ENCODE peak calls at places on chromosome 5, in four cellular contexts. X, I, R and K are unnamed samples.
A peak's percentile ranks its signal among the peaks of the same experiment; 100 is the strongest.

GRCh38 chr5:14428302-14429081 is 153.1 kb upstream of the OTULINL start:
- DNase-seq in X (no peak), I (peak; percentile 67), R (peak; percentile 70), K (peak; percentile 46)

GRCh38 chr5:14167211-14167845 is 24.2 kb downstream of the TRIO start:
- DNase-seq in X (no peak), I (peak; percentile 66), R (no peak), K (peak; percentile 49)

GRCh38 chr5:149635394-149635793 is 54.1 kb downstream of the ARHGEF37 start:
- DNase-seq in X (no peak), I (peak; percentile 97), R (no peak), K (peak; percentile 27)

GRCh38 chr5:98905857-98906688 is 22.7 kb downstream of the CHD1 start:
- DNase-seq in X (peak; percentile 22), I (peak; percentile 52), R (no peak), K (peak; percentile 59)

GRCh38 chr5:40401965-40402364 is 277.8 kb upstream of the PTGER4 start:
- DNase-seq in X (no peak), I (peak; percentile 83), R (no peak), K (peak; percentile 87)

GRCh38 chr5:128121679-128122078 is 38.1 kb downstream of the SLC12A2 start:
- DNase-seq in X (no peak), I (peak; percentile 76), R (peak; percentile 50), K (peak; percentile 1)

GRCh38 chr5:179763215-179763945 is 30.4 kb upstream of the LTC4S start:
- DNase-seq in X (peak; percentile 84), I (peak; percentile 83), R (peak; percentile 78), K (peak; percentile 82)

GRCh38 chr5:89117131-89117644 is 234.2 kb upstream of the MEF2C start:
- DNase-seq in X (no peak), I (peak; percentile 47), R (no peak), K (no peak)

GRCh38 chr5:160787247-160787646 is 64.8 kb downstream of the ATP10B start:
- DNase-seq in X (no peak), I (peak; percentile 40), R (peak; percentile 54), K (no peak)

GRCh38 chr5:181207214-181207959 is 2.4 kb upstream of the TRIM7 start:
- DNase-seq in X (peak; percentile 63), I (peak; percentile 89), R (peak; percentile 87), K (peak; percentile 92)

GRCh38 chr5:31987985-31988710 is 186.0 kb downstream of the GOLPH3 start:
- DNase-seq in X (no peak), I (peak; percentile 98), R (no peak), K (peak; percentile 96)

DNA sequence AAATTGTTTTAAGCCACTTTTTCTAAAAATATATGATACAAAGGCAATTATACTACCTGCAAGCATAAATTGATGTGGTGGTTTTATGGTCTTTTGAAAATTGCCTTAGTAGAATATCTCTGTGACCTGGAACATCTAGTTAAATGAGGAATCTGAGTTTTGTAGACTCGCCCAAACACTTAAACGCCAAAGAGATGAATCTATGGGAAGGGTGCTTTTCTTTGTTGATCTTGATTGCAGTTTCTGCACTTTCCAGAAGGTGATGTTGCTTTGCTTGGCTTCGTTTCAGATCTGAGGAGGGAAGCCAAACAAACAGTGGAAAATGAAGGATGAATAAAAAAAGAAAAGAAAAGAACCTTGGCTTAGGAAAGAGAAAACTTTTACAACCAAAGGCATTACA is 1021.3 kb downstream of the NR2F1-AS1 start:
- DNase-seq in X (no peak), I (peak; percentile 18), R (no peak), K (peak; percentile 19)
- TF ChIP-seq CTCF in X (no peak), I (peak; percentile 42), R (no peak), K (peak; percentile 30)

GRCh38 chr5:95846554-95847260 is 24.2 kb upstream of the GLRX start:
- DNase-seq in X (peak; percentile 83), I (peak; percentile 86), R (peak; percentile 77), K (peak; percentile 62)
- TF ChIP-seq CTCF in X (peak; percentile 97), I (peak; percentile 96), R (peak; percentile 95), K (peak; percentile 98)

DNA sequence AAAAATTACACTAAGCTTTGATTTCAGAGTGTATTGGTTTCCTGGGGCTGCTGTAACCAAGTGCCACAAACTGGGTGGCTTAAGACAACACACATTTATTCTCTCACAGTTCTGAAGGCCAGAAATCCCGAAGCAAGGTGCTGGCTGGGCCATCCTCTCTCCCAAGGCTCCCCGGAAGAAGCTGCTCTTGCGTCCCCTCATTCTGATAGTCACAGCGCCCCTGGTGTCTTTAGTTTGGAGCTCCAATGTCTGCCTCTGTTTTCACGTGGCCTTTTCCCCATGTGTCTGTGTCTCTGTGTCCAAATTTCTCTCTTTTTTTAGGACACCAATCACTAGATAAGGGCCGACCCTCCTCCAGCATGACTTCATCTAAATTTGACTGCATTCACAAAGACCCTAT is 56.7 kb downstream of the ROPN1L start:
- DNase-seq in X (no peak), I (no peak), R (no peak), K (no peak)
- TF ChIP-seq CTCF in X (no peak), I (no peak), R (no peak), K (peak; percentile 15)

GRCh38 chr5:95471922-95472321 is 80.8 kb downstream of the FAM81B start:
- DNase-seq in X (no peak), I (peak; percentile 24), R (no peak), K (peak; percentile 62)

GRCh38 chr5:95471447-95471846 is 80.3 kb downstream of the FAM81B start:
- DNase-seq in X (no peak), I (no peak), R (no peak), K (no peak)
- TF ChIP-seq CTCF in X (no peak), I (no peak), R (no peak), K (no peak)

GRCh38 chr5:136446565-136446964 is 81.2 kb upstream of the TRPC7 start:
- DNase-seq in X (no peak), I (no peak), R (no peak), K (no peak)
- TF ChIP-seq CTCF in X (peak; percentile 28), I (no peak), R (no peak), K (no peak)

GRCh38 chr5:10691826-10692785 is 68.9 kb downstream of the DAP start:
- DNase-seq in X (no peak), I (no peak), R (no peak), K (peak; percentile 66)

GRCh38 chr5:10688651-10689171 is 72.3 kb downstream of the DAP start:
- DNase-seq in X (no peak), I (no peak), R (no peak), K (no peak)

GRCh38 chr5:10686890-10687289 is 74.1 kb downstream of the DAP start:
- DNase-seq in X (no peak), I (no peak), R (no peak), K (no peak)

GRCh38 chr5:10690460-10690859 is 70.6 kb downstream of the DAP start:
- DNase-seq in X (no peak), I (no peak), R (no peak), K (no peak)

GRCh38 chr5:10689391-10690081 is 71.5 kb downstream of the DAP start:
- DNase-seq in X (peak; percentile 60), I (peak; percentile 39), R (no peak), K (peak; percentile 75)
- TF ChIP-seq CTCF in X (peak; percentile 44), I (peak; percentile 27), R (no peak), K (peak; percentile 68)

GRCh38 chr5:1703352-1704050 is 96.1 kb downstream of the MRPL36 start:
- DNase-seq in X (no peak), I (no peak), R (no peak), K (no peak)
- TF ChIP-seq CTCF in X (no peak), I (no peak), R (no peak), K (no peak)

GRCh38 chr5:139251281-139251687 is 42.3 kb upstream of the MATR3 start:
- DNase-seq in X (no peak), I (no peak), R (no peak), K (no peak)
- TF ChIP-seq CTCF in X (peak; percentile 39), I (no peak), R (no peak), K (no peak)

DNA sequence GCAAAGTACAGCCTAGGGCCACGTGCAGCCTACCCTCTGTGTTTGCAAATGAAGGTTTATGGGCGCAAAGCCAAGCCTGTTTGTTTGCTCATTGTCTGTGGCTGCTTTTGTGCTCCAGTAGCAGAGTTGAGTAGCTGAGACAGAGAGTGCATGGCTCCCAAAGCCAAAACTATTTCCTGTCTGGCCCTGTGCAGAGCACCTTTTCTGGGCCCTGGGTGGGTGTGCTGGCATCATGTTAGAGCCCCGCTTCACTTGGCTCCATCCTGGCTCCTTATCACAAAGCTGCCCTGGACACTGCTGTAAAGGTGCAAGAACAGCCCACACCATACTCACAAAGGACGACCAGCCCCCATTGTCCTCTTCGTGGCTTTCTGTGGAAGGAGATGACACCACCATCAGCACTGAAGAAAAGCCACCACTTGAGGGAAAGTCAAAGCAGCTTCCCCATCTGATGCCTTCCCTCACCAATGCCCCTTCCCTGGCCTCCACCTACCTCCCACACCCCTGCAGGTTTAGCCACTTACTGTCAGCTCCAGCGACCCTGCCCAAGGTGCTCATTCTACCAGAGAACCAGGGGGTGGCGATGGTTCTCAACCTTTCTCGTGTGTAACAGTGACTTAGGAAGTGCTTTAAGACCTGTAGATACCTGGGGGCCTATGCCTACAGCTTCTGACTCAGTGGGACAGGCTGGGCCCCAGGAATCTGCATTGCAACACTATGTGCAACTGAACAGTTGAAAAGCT is 23.4 kb downstream of the LCP2 start:
- DNase-seq in X (peak; percentile 42), I (peak; percentile 44), R (no peak), K (no peak)
- TF ChIP-seq CTCF in X (no peak), I (no peak), R (no peak), K (no peak)